ENCODE peak calls at places on chromosome 9, in seven cellular contexts. I is GM12892, K is SK-N-SH, V is HepG2, B is GM12878, W is K562, Y is H1. J is an unnamed sample.

GRCh38 chr9:97895695-97896332 is 26.5 kb downstream of the TRMO start:
- DNase-seq in W (peak; percentile 56), K (no peak), I (no peak), Y (no peak), V (peak; percentile 25), B (no peak), J (no peak)

GRCh38 chr9:98031935-98032334 is 24.6 kb upstream of the NANS start:
- DNase-seq in B (no peak), K (no peak), V (no peak), Y (no peak), I (no peak), W (no peak), J (no peak)

GRCh38 chr9:126637002-126637849 is 23.5 kb downstream of the LMX1B start:
- DNase-seq in V (no peak), Y (no peak), K (no peak), W (no peak), I (no peak), B (no peak), J (no peak)

GRCh38 chr9:96500696-96501660 is 51.0 kb downstream of the HABP4 start:
- DNase-seq in I (no peak), B (no peak), W (no peak), Y (no peak), K (no peak), V (no peak), J (no peak)

GRCh38 chr9:4402501-4402900 is 87.8 kb upstream of the SLC1A1 start:
- DNase-seq in W (no peak), B (no peak), I (no peak), Y (no peak), K (no peak), V (no peak), J (no peak)

GRCh38 chr9:121688681-121689080 is 37.2 kb downstream of the DAB2IP start:
- DNase-seq in Y (no peak), W (no peak), K (no peak), V (no peak), I (no peak), B (no peak), J (no peak)

GRCh38 chr9:72232778-72233177 is 83.5 kb downstream of the GDA start:
- DNase-seq in I (no peak), K (no peak), B (no peak), V (no peak), W (no peak), Y (no peak), J (no peak)

GRCh38 chr9:26665676-26666075 is 226.9 kb downstream of the CAAP1 start:
- DNase-seq in V (no peak), K (no peak), B (no peak), W (no peak), I (no peak), Y (no peak), J (no peak)

GRCh38 chr9:33265211-33265885 is 499 bp downstream of the CHMP5 start:
- DNase-seq in W (no peak), K (no peak), B (no peak), Y (no peak), V (no peak), I (no peak), J (no peak)

GRCh38 chr9:95516221-95516735 is 493 bp downstream of the PTCH1 start:
- DNase-seq in B (no peak), I (no peak), Y (no peak), V (no peak), W (peak; percentile 39), K (peak; percentile 76), J (no peak)

GRCh38 chr9:134319306-134320194 is 6.7 kb upstream of the RXRA start:
- DNase-seq in W (no peak), I (no peak), V (no peak), B (no peak), K (no peak), Y (no peak), J (no peak)

GRCh38 chr9:135504262-135505229 is 4.1 kb downstream of the MRPS2 start:
- DNase-seq in K (peak; percentile 83), W (peak; percentile 60), Y (no peak), B (no peak), V (peak; percentile 55), I (peak; percentile 58), J (peak; percentile 69)

GRCh38 chr9:94139672-94140417 is 55.6 kb downstream of the PTPDC1 start:
- DNase-seq in V (no peak), B (no peak), Y (no peak), W (peak; percentile 62), K (no peak), I (no peak), J (no peak)

GRCh38 chr9:95097279-95097678 is 220.2 kb downstream of the FANCC start:
- DNase-seq in W (no peak), K (no peak), I (no peak), B (no peak), V (no peak), Y (no peak), J (no peak)

GRCh38 chr9:16328349-16328748 is 542.1 kb downstream of the BNC2 start:
- DNase-seq in K (no peak), Y (no peak), V (no peak), W (no peak), I (no peak), B (no peak), J (no peak)

GRCh38 chr9:96853711-96854072 is 622 bp downstream of the ZNF782 start:
- DNase-seq in I (no peak), B (no peak), V (no peak), Y (no peak), W (no peak), K (no peak), J (no peak)

GRCh38 chr9:121884057-121884512 is 209.0 kb downstream of the TTLL11 start:
- DNase-seq in I (no peak), W (no peak), V (no peak), K (peak; percentile 70), B (no peak), Y (no peak), J (no peak)

GRCh38 chr9:116174347-116174746 is 20.8 kb downstream of the PAPPA start:
- DNase-seq in W (no peak), I (no peak), Y (no peak), K (no peak), B (no peak), V (peak; percentile 21), J (no peak)

DNA sequence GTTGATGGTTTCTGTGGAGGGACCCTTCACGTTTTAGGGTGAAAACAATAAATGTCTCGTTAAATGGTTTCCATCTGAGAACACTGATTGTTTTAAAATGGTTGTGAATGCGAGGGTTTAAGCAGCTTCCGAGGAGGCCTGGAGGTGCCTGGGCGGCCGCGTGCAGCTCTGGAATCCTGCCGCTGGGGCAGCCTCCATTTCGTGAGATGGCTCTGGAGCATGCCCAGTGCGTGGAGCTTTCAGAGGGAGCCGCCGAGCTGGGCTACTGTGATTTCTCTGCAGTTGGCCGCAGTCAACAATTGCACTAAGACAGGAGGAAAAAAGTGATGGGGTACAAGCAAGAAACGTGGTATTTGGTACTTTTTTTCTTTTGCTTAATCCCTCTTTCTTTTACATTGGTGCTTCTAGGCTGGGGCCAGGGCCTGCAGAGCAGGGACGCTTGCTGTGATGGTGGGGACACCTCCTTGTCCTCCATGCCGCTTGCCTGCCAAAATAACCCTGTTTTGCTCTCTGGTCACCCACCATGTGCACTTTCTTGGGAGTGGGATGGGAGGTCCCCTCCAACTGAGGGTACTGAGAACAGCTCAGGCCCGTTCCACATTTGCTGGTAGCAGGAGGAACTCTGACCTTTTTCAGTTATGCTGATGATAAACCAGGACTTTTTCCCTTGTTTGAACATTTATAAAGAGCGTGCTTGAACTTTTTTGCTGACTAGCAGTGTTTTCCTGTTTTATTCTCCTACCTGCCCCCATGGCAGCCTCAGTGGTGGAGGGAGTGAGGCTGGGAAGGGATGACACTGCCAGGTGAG is 47.1 kb downstream of the EHMT1 start:
- DNase-seq in W (no peak), I (no peak), V (no peak), Y (no peak), K (no peak), B (no peak), J (no peak)
- TF ChIP-seq TAF1 in W (no peak), I (no peak), V (no peak), Y (no peak), K (no peak), B (no peak), J (no peak)

GRCh38 chr9:132059351-132059750 is 20.3 kb downstream of the MED27 start:
- DNase-seq in Y (no peak), V (no peak), K (no peak), W (no peak), I (no peak), B (no peak), J (no peak)

GRCh38 chr9:132056717-132057429 is 22.8 kb downstream of the MED27 start:
- DNase-seq in I (no peak), Y (no peak), V (no peak), W (no peak), K (no peak), B (no peak), J (no peak)

GRCh38 chr9:132061526-132061925 is 18.1 kb downstream of the MED27 start:
- DNase-seq in I (no peak), K (no peak), B (no peak), Y (no peak), V (no peak), W (no peak), J (no peak)

GRCh38 chr9:132054024-132054423 is 25.6 kb downstream of the MED27 start:
- DNase-seq in K (no peak), V (no peak), I (no peak), Y (no peak), B (no peak), W (peak; percentile 38), J (no peak)

DNA sequence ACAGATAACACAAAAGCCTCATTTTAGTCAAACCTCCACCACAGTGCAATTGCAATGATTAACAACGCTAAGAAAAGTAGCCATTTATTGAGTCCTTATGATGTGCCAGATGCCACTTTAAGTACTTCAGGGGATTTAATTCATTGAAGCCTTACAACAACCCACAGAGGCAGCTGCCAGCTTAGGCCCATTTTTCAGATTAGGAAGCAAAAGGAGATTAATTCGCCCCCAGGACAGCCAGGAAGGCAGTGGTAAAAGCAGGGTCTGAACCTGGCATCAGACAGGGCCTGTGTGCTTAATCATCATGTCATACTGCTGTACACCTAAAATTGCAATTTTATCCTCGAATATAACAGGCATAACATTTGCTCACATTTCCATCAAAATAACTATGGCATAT is 23.9 kb downstream of the MED27 start:
- DNase-seq in Y (no peak), I (no peak), W (no peak), K (no peak), B (no peak), V (no peak), J (no peak)
- TF ChIP-seq TAF1 in Y (no peak), I (no peak), W (no peak), K (no peak), B (no peak), V (no peak), J (no peak)

GRCh38 chr9:99720455-99721050 is 101.1 kb upstream of the NR4A3 start:
- DNase-seq in Y (no peak), W (no peak), K (no peak), V (no peak), B (peak; percentile 55), I (peak; percentile 1), J (no peak)
- TF ChIP-seq TAF1 in Y (no peak), W (no peak), K (no peak), V (no peak), B (no peak), I (no peak), J (no peak)

DNA sequence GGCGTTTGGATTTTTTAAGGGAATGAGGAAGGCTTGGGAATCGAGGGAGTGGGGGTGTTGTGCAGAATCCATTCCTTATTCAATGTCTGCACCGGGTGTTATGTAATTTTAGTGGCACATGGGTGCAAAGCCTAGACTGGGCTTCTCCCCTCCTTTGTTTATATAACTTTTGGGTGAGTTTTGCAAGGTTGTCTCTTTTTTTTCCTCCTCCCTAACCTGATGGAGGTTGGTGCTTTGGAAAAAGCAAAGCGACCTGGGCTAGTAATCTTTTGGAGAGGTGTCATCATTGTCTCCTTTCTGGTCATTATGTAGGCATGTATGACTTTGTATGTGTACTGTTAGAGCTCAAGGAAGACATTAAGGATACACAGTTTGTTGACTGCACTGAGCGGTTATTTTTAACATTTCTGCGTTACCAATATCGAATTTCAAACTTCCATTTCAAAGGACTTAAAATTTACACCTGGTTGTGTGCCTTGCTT is 3.1 kb downstream of the SMARCA2 start:
- DNase-seq in W (no peak), Y (no peak), B (no peak), I (no peak), K (no peak), V (no peak), J (no peak)
- TF ChIP-seq TAF1 in W (no peak), Y (no peak), B (no peak), I (no peak), K (no peak), V (no peak), J (no peak)